ENCODE peak calls at places on chromosomes 6 and 20, in ten cellular contexts. H is posterior vena cava; L is posterior cingulate gyrus; Y is amniotic stem cell; P is neural crest cell; F is dermis microvascular lymphatic vessel endothelial cell; R is activated T-helper 1 cell treated with Interleukin-2 at 50 U/mL for 16 hours; W is nucleus accumbens; A is fibroblast of mammary gland; Z is activated CD8-positive, alpha-beta memory T cell treated with anti-CD3 and anti-CD28 coated beads for 4 hours. N is an unnamed sample.

GRCh38 chr6:128516514-128516898 is 3.9 kb downstream of the PTPRK start:
- DNase-seq in P (no peak), F (peak), Y (no peak), H (no peak), L (no peak), W (no peak), R (no peak), A (peak), Z (no peak), N (no peak)

GRCh38 chr6:155341130-155341828 is 27.0 kb upstream of the TFB1M start:
- DNase-seq in W (no peak), A (peak), P (no peak), Y (no peak), F (no peak), L (no peak), H (no peak), R (no peak), Z (no peak), N (no peak)

GRCh38 chr6:162922816-162923215 is 195.0 kb downstream of the PACRG start:
- DNase-seq in H (no peak), F (no peak), P (no peak), L (no peak), R (no peak), A (no peak), Y (no peak), Z (no peak), W (no peak), N (no peak)

GRCh38 chr20:38165089-38165965 is at the start of gene TGM2:
- DNase-seq in Y (peak), L (peak), Z (no peak), P (peak), A (peak), R (no peak), H (peak), W (no peak), F (peak), N (peak)

GRCh38 chr6:98847767-98848538 is 13.6 kb downstream of the POU3F2 start:
- DNase-seq in A (no peak), L (peak), R (no peak), F (no peak), H (peak), W (no peak), Y (no peak), Z (no peak), P (no peak), N (no peak)

GRCh38 chr6:15763364-15763763 is 100.5 kb upstream of the DTNBP1 start:
- DNase-seq in F (no peak), L (no peak), Z (no peak), R (no peak), P (no peak), Y (no peak), A (peak), W (no peak), H (no peak), N (no peak)

GRCh38 chr6:43983191-43983590 is 144.1 kb downstream of the MRPL14 start:
- DNase-seq in W (no peak), L (peak), Z (no peak), H (peak), R (no peak), P (no peak), F (no peak), Y (no peak), A (no peak), N (no peak)

GRCh38 chr6:42963855-42964605 is 3.5 kb downstream of the GNMT start:
- DNase-seq in F (peak), W (no peak), Z (no peak), H (no peak), Y (no peak), A (peak), P (peak), R (no peak), L (peak), N (peak)

GRCh38 chr6:21947751-21948386 is 349.0 kb downstream of the PRL start:
- DNase-seq in L (no peak), H (no peak), F (peak), P (no peak), Z (no peak), Y (no peak), A (no peak), W (no peak), R (no peak), N (no peak)

GRCh38 chr20:47784599-47785320 is 521 bp downstream of the SULF2 start:
- DNase-seq in F (peak), P (peak), A (peak), Y (no peak), L (no peak), Z (no peak), H (no peak), R (no peak), W (no peak), N (no peak)

GRCh38 chr20:46975976-46976375 is 81.3 kb downstream of the EYA2 start:
- DNase-seq in Y (no peak), F (no peak), L (no peak), H (no peak), R (no peak), A (no peak), W (no peak), P (no peak), Z (no peak), N (no peak)

GRCh38 chr6:133046576-133046975 is 194.6 kb upstream of the EYA4 start:
- DNase-seq in F (no peak), Y (no peak), P (no peak), R (no peak), L (no peak), H (no peak), A (no peak), Z (no peak), W (no peak), N (no peak)

GRCh38 chr20:58678806-58679205 is 13.8 kb upstream of the NPEPL1 start:
- DNase-seq in Z (no peak), R (no peak), Y (no peak), L (no peak), F (no peak), P (no peak), W (no peak), A (no peak), H (no peak), N (no peak)

GRCh38 chr6:45741437-45742166 is 274.1 kb downstream of the CLIC5 start:
- DNase-seq in A (peak), R (no peak), P (no peak), F (no peak), Y (no peak), W (no peak), H (no peak), Z (no peak), L (no peak), N (no peak)

GRCh38 chr20:32458061-32458836 is 100.1 kb downstream of the ASXL1 start:
- DNase-seq in L (peak), H (no peak), Y (no peak), A (no peak), Z (no peak), W (no peak), F (no peak), R (no peak), P (no peak), N (no peak)

GRCh38 chr6:33856655-33857054 is 52.9 kb upstream of the MLN start:
- DNase-seq in F (no peak), Z (peak), A (no peak), W (no peak), R (peak), L (no peak), Y (no peak), P (no peak), H (no peak), N (peak)

GRCh38 chr6:33983109-33983475 is 162.8 kb downstream of the GRM4 start:
- DNase-seq in H (peak), P (no peak), Y (no peak), Z (no peak), R (no peak), L (peak), W (no peak), F (peak), A (peak), N (no peak)

GRCh38 chr20:49620364-49621240 is 52.7 kb upstream of the PTGIS start:
- DNase-seq in R (no peak), F (no peak), Z (no peak), L (no peak), H (peak), W (no peak), Y (no peak), A (no peak), P (no peak), N (no peak)

GRCh38 chr6:83185096-83185495 is 8.0 kb downstream of the PGM3 start:
- DNase-seq in A (no peak), L (no peak), P (no peak), Z (no peak), Y (no peak), H (no peak), W (no peak), R (no peak), F (no peak), N (no peak)

GRCh38 chr20:49989234-49990065 is 6.7 kb downstream of the SNAI1 start:
- DNase-seq in P (peak), W (no peak), L (no peak), Z (no peak), F (peak), Y (no peak), H (peak), A (peak), R (no peak), N (no peak)

GRCh38 chr20:22264917-22265316 is 319.5 kb downstream of the FOXA2 start:
- DNase-seq in Y (no peak), F (no peak), R (no peak), A (no peak), H (no peak), W (no peak), L (no peak), P (no peak), Z (no peak), N (no peak)

GRCh38 chr20:48298851-48299484 is 513.7 kb upstream of the SULF2 start:
- DNase-seq in Z (no peak), R (no peak), P (no peak), H (no peak), L (no peak), A (peak), W (no peak), F (peak), Y (peak), N (no peak)

GRCh38 chr6:32779036-32779435 is 15.7 kb upstream of the HLA-DQB2 start:
- DNase-seq in P (no peak), L (no peak), R (no peak), H (no peak), Z (no peak), Y (no peak), W (no peak), F (no peak), A (no peak), N (no peak)

GRCh38 chr20:5557123-5557522 is 193.1 kb upstream of the SHLD1 start:
- DNase-seq in Z (no peak), F (peak), R (peak), W (no peak), Y (no peak), A (peak), L (peak), P (peak), H (no peak), N (peak)

GRCh38 chr6:159977242-159978214 is 8.6 kb downstream of the IGF2R start:
- DNase-seq in W (no peak), Z (no peak), F (no peak), R (no peak), P (no peak), Y (no peak), L (no peak), H (no peak), A (peak), N (no peak)

GRCh38 chr6:68777956-68778355 is 142.9 kb downstream of the ADGRB3 start:
- DNase-seq in L (no peak), A (peak), Z (no peak), H (no peak), P (no peak), R (no peak), Y (no peak), F (no peak), W (no peak), N (no peak)

GRCh38 chr6:33843086-33843695 is 39.4 kb upstream of the MLN start:
- DNase-seq in F (no peak), A (no peak), Y (no peak), Z (no peak), R (no peak), L (no peak), P (no peak), H (no peak), W (no peak), N (no peak)

GRCh38 chr6:164753517-164753916 is 555.9 kb downstream of the C6orf118 start:
- DNase-seq in L (no peak), A (peak), H (no peak), Y (no peak), W (no peak), Z (no peak), R (no peak), F (no peak), P (no peak), N (no peak)

N was measured in CD4-positive, alpha-beta T cell.